ENCODE peak calls at places on chromosome 22, in nine cellular contexts. U, Q, X, B, P, N, M, L and Y are unnamed samples.

GRCh38 chr22:21933899-21934298 is 18.7 kb downstream of the PPM1F start:
- DNase-seq in U (peak), Q (no peak), X (peak), B (no peak), P (no peak), N (peak), M (no peak), L (no peak), Y (no peak)

GRCh38 chr22:40757071-40757470 is 62.1 kb downstream of the SLC25A17 start:
- DNase-seq in U (no peak), Q (no peak), X (no peak), B (no peak), P (no peak), N (no peak), M (no peak), L (no peak), Y (no peak)

GRCh38 chr22:36715647-36716046 is 12.1 kb upstream of the CACNG2 start:
- DNase-seq in U (no peak), Q (no peak), X (no peak), B (no peak), P (no peak), N (no peak), M (no peak), L (no peak), Y (no peak)

GRCh38 chr22:44335903-44336803 is 23.4 kb upstream of the SHISAL1 start:
- DNase-seq in U (no peak), Q (no peak), X (no peak), B (no peak), P (no peak), N (no peak), M (no peak), L (no peak), Y (no peak)

GRCh38 chr22:21094911-21095772 is 49.4 kb downstream of the LRRC74B start:
- DNase-seq in U (no peak), Q (no peak), X (no peak), B (no peak), P (no peak), N (no peak), M (no peak), L (no peak), Y (no peak)

GRCh38 chr22:43993072-43993760 is 30.9 kb upstream of the PARVB start:
- DNase-seq in U (peak), Q (peak), X (no peak), B (peak), P (peak), N (no peak), M (peak), L (peak), Y (no peak)

GRCh38 chr22:17563936-17564391 is 666 bp downstream of the SLC25A18 start:
- DNase-seq in U (no peak), Q (no peak), X (no peak), B (peak), P (peak), N (no peak), M (no peak), L (no peak), Y (peak)

GRCh38 chr22:30205281-30206115 is 41.1 kb downstream of the LIF start:
- DNase-seq in U (peak), Q (no peak), X (peak), B (no peak), P (peak), N (peak), M (no peak), L (no peak), Y (peak)

GRCh38 chr22:19039796-19040580 is 82.2 kb downstream of the DGCR2 start:
- DNase-seq in U (no peak), Q (no peak), X (peak), B (no peak), P (peak), N (no peak), M (peak), L (no peak), Y (peak)

GRCh38 chr22:43159484-43160178 is 8.3 kb downstream of the TSPO start:
- DNase-seq in U (no peak), Q (no peak), X (no peak), B (peak), P (no peak), N (no peak), M (no peak), L (no peak), Y (no peak)

GRCh38 chr22:35510481-35510934 is 30.1 kb upstream of the RASD2 start:
- DNase-seq in U (no peak), Q (no peak), X (no peak), B (no peak), P (no peak), N (no peak), M (no peak), L (no peak), Y (no peak)

GRCh38 chr22:44318751-44319150 is 6.0 kb upstream of the SHISAL1 start:
- DNase-seq in U (peak), Q (no peak), X (no peak), B (no peak), P (no peak), N (no peak), M (no peak), L (no peak), Y (no peak)

GRCh38 chr22:28978158-28978557 is 83.5 kb downstream of the C22orf31 start:
- DNase-seq in U (no peak), Q (no peak), X (peak), B (no peak), P (no peak), N (no peak), M (no peak), L (no peak), Y (no peak)

GRCh38 chr22:31083923-31084810 is 3.0 kb downstream of the SMTN start:
- DNase-seq in U (no peak), Q (peak), X (no peak), B (peak), P (no peak), N (peak), M (no peak), L (no peak), Y (no peak)

GRCh38 chr22:43077121-43077877 is 11.9 kb downstream of the TTLL1 start:
- DNase-seq in U (peak), Q (no peak), X (peak), B (peak), P (no peak), N (no peak), M (no peak), L (no peak), Y (no peak)

GRCh38 chr22:20412474-20413216 is 18.7 kb downstream of the ZNF74 start:
- DNase-seq in U (no peak), Q (no peak), X (no peak), B (no peak), P (peak), N (no peak), M (peak), L (peak), Y (no peak)

GRCh38 chr22:19592464-19592863 is 68.3 kb upstream of the CLDN5 start:
- DNase-seq in U (no peak), Q (no peak), X (no peak), B (no peak), P (peak), N (no peak), M (no peak), L (no peak), Y (peak)

GRCh38 chr22:31098633-31099110 is 8.7 kb downstream of the SELENOM start:
- DNase-seq in U (peak), Q (no peak), X (no peak), B (peak), P (peak), N (peak), M (no peak), L (no peak), Y (no peak)

GRCh38 chr22:41264408-41264941 is 21.5 kb downstream of the RANGAP1 start:
- DNase-seq in U (no peak), Q (no peak), X (peak), B (no peak), P (no peak), N (no peak), M (no peak), L (no peak), Y (no peak)

GRCh38 chr22:47207846-47208554 is 445.6 kb downstream of the TBC1D22A start:
- DNase-seq in U (no peak), Q (peak), X (peak), B (no peak), P (peak), N (peak), M (no peak), L (no peak), Y (peak)

GRCh38 chr22:31752096-31752847 is 1.5 kb upstream of the DEPDC5 start:
- DNase-seq in U (no peak), Q (no peak), X (no peak), B (no peak), P (no peak), N (no peak), M (no peak), L (no peak), Y (peak)

DNA sequence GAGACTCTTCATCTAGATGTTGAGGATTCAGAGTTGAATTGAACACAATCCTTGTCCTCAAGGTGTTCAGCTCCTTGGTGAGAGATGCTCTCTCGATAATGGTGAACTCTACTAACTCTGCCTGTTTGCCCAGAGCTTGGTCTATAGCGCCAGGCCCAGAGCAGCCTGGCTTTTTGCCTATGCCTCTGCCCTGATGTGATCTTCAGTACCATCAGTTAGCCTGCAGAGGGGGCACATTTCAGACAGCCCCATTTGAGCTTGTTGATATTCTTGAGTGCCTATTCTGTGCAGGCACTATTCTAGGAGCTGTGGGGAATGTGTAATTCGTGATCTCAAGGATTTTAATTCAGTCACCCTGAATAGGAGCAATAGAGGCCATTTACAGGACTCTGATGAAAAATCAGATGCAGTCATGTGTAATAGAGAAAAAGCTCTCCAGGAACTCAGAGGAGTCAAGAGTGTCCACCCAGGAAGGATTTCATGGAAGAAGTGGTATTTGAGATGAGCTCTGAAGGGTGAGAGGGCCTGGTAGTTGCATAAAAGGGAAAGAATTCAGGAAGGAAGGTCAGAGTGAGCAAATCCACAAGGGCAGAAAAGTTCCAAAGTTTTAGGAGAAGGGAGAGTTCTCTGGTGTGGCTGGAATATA is 19.3 kb downstream of the GTPBP1 start:
- DNase-seq in U (no peak), Q (no peak), X (no peak), B (no peak), P (peak), N (no peak), M (no peak), L (no peak), Y (no peak)
- H3K4me3 ChIP-seq in U (no peak), Q (no peak), X (no peak), B (no peak), P (no peak), N (no peak), M (no peak), L (no peak), Y (no peak)

GRCh38 chr22:45689195-45689594 is 17.6 kb downstream of the ATXN10 start:
- DNase-seq in U (no peak), Q (no peak), X (no peak), B (no peak), P (no peak), N (no peak), M (no peak), L (no peak), Y (no peak)

GRCh38 chr22:45688606-45689080 is 17.0 kb downstream of the ATXN10 start:
- DNase-seq in U (no peak), Q (no peak), X (no peak), B (no peak), P (no peak), N (no peak), M (no peak), L (no peak), Y (no peak)

GRCh38 chr22:45686004-45686403 is 14.4 kb downstream of the ATXN10 start:
- DNase-seq in U (no peak), Q (no peak), X (no peak), B (no peak), P (no peak), N (no peak), M (no peak), L (no peak), Y (no peak)

GRCh38 chr22:45684752-45685359 is 13.2 kb downstream of the ATXN10 start:
- DNase-seq in U (no peak), Q (no peak), X (no peak), B (no peak), P (no peak), N (no peak), M (no peak), L (no peak), Y (no peak)

DNA sequence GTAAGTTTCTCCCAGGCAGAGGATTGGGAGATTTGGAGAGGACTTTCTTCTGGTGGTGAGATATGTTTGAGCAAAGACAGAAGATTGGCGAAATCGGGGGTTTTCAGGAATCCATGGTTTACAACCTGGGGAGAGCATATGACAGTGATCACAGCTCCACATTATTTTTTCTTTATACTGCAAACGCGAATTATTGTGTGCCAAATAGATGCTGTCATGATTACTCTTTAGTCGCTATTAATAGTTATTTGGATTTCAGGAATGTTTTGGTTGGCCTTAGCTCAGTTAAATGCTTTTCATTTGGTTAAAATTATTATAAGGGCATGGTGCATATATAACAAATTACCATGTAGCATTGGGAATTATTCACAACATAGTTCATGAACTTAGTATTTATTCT is 15.2 kb downstream of the ATXN10 start:
- DNase-seq in U (no peak), Q (no peak), X (no peak), B (no peak), P (no peak), N (no peak), M (no peak), L (no peak), Y (no peak)
- H3K4me3 ChIP-seq in U (no peak), Q (no peak), X (no peak), B (no peak), P (no peak), N (no peak), M (no peak), L (no peak), Y (no peak)

GRCh38 chr22:26889794-26890193 is 232.4 kb downstream of the MIAT start:
- DNase-seq in U (no peak), Q (no peak), X (no peak), B (no peak), P (no peak), N (no peak), M (no peak), L (no peak), Y (no peak)

GRCh38 chr22:26892401-26893033 is 235.1 kb downstream of the MIAT start:
- DNase-seq in U (no peak), Q (no peak), X (peak), B (peak), P (peak), N (peak), M (peak), L (no peak), Y (no peak)

GRCh38 chr22:26891431-26891830 is 234.0 kb downstream of the MIAT start:
- DNase-seq in U (no peak), Q (no peak), X (no peak), B (no peak), P (no peak), N (peak), M (no peak), L (no peak), Y (no peak)

GRCh38 chr22:26888887-26889286 is 231.5 kb downstream of the MIAT start:
- DNase-seq in U (no peak), Q (no peak), X (no peak), B (no peak), P (no peak), N (no peak), M (no peak), L (no peak), Y (no peak)

GRCh38 chr22:26890870-26891269 is 233.5 kb downstream of the MIAT start:
- DNase-seq in U (no peak), Q (no peak), X (no peak), B (no peak), P (no peak), N (peak), M (no peak), L (no peak), Y (no peak)
- H3K4me3 ChIP-seq in U (no peak), Q (no peak), X (no peak), B (no peak), P (no peak), N (no peak), M (no peak), L (no peak), Y (no peak)

DNA sequence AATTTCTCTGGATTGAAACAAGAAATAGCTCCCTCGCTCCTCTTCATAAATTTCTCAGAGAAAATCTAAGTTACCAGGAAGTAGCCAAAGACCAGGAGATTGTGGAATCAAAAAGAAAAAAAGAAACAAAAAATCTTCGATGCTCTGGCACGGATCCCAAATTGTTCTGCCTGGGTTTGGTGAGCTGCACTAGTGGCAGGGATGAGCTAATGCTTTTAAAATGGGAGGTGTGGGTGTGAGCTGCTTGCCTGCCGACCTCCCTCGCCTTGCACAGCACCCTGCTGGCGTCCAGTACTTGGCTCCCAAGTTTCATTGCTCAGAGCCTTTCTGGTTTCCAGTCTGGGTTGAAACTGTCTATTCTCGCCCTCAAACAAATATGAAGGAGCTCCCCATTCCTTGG is 2.5 kb downstream of the TIMP3 start:
- DNase-seq in U (peak), Q (no peak), X (no peak), B (no peak), P (no peak), N (no peak), M (no peak), L (no peak), Y (no peak)
- H3K4me3 ChIP-seq in U (peak), Q (peak), X (peak), B (peak), P (peak), N (peak), M (peak), L (no peak), Y (peak)

GRCh38 chr22:49968313-49968830 is 7.8 kb downstream of the PIM3 start:
- DNase-seq in U (peak), Q (peak), X (peak), B (no peak), P (no peak), N (peak), M (peak), L (peak), Y (peak)
- H3K4me3 ChIP-seq in U (no peak), Q (no peak), X (no peak), B (no peak), P (no peak), N (no peak), M (no peak), L (no peak), Y (no peak)

DNA sequence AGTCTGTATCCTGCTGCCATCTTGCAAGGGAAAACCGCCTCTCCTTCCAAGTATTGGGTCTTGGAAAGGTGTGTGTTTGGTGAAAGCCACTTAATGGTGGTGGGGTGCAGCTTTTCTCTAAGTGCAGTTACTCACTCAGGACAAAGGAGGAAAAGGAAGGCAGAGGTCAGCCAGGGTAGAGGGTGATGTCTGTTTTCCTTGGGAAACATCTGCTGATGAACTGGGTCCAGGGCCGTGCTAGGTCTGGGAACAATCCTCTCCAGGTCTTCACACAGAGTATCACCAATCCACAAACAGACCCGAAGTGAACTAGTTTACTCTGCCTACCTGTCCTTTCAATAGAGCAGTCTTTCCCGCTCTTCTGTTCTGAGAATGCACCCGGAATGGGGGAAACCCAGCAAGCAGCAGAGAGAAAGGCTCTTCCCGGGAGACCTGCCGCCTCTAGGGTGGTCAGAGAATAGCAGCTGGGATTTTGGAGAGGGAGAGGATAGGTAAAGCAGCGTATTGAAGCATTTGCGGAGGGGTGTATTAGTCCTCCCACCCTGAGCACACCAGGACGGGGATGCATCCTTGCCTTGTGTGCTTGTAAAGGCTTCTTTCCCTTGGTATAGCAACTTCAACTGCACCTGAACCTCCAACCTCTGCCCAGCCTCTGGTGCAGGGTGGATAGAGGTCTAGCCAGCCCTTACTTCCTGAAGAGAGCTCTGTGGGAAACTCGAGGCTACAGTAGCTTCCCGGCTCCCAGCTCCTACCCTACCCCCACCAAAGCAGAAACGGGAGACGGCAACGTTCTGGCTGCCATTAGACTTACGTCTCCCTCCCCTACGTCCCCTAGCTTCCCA is 20.7 kb downstream of the LHFPL7 start:
- DNase-seq in U (no peak), Q (no peak), X (no peak), B (no peak), P (no peak), N (no peak), M (no peak), L (no peak), Y (no peak)
- H3K4me3 ChIP-seq in U (no peak), Q (no peak), X (no peak), B (no peak), P (no peak), N (no peak), M (no peak), L (no peak), Y (no peak)

GRCh38 chr22:38238519-38239051 is 34.2 kb downstream of the TMEM184B start:
- DNase-seq in U (peak), Q (no peak), X (no peak), B (no peak), P (peak), N (no peak), M (no peak), L (no peak), Y (no peak)

GRCh38 chr22:38235240-38235850 is 33.6 kb downstream of the MAFF start:
- DNase-seq in U (no peak), Q (no peak), X (no peak), B (no peak), P (no peak), N (no peak), M (no peak), L (no peak), Y (no peak)

GRCh38 chr22:38240734-38241252 is 32.0 kb downstream of the TMEM184B start:
- DNase-seq in U (no peak), Q (no peak), X (peak), B (peak), P (no peak), N (no peak), M (no peak), L (no peak), Y (no peak)

GRCh38 chr22:38236786-38237185 is 35.0 kb downstream of the MAFF start:
- DNase-seq in U (no peak), Q (no peak), X (no peak), B (no peak), P (no peak), N (no peak), M (no peak), L (no peak), Y (no peak)

DNA sequence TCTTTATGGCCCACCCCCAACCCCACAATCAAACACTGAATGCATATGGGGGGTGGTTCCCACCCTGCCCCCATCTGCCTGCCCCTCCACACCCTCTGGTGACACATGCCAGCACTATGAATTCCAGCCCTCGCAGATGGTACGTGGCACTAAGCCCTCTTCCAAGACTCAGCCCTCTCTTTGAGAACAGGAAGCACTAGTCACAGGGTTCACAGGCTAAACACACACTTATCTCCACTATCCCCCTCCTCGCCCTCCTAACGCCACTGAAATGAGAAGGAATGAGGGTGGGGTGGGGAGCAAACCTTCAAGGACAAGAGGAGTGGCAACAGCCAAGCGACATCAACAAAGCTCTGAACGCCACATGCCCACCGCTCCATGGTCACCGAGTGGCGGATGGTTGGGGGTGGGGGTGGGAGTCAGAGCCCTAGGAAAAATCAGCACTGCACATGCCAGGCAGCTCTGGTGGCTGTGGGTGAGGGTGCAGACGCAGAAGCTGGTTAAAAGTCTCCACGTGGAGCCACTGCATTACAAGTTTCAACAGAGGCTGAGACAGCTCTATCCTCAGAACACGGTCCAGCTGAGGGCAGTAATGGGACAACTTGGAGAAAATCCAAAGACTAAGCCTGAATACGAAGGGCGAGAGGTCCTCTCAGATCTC is 33.6 kb downstream of the TMEM184B start:
- DNase-seq in U (peak), Q (no peak), X (peak), B (no peak), P (no peak), N (peak), M (no peak), L (no peak), Y (no peak)
- H3K4me3 ChIP-seq in U (no peak), Q (no peak), X (peak), B (no peak), P (no peak), N (peak), M (no peak), L (no peak), Y (no peak)